ENCODE peak calls at places on chromosomes 16 and 17, in six cellular contexts. One of them, this sample, is unnamed.

GRCh38 chr16:77470851-77471250 is 36.0 kb upstream of the ADAMTS18 start:
- DNase-seq in hypothalamus: no peak
- DNase-seq in AG08395: no peak
- DNase-seq in stomach: no peak
- DNase-seq in left cardiac atrium: no peak
- DNase-seq in spleen: no peak
- DNase-seq in this sample: no peak

GRCh38 chr16:49826515-49826914 is 29.4 kb downstream of the ZNF423 start:
- DNase-seq in left cardiac atrium: no peak
- DNase-seq in hypothalamus: no peak
- DNase-seq in AG08395: no peak
- DNase-seq in stomach: no peak
- DNase-seq in spleen: no peak
- DNase-seq in this sample: no peak

GRCh38 chr17:6753006-6753445 is 2.8 kb upstream of the XAF1 start:
- DNase-seq in AG08395: peak; percentile 79
- DNase-seq in spleen: peak; percentile 80
- DNase-seq in stomach: no peak
- DNase-seq in hypothalamus: no peak
- DNase-seq in left cardiac atrium: peak; percentile 79
- DNase-seq in this sample: no peak

GRCh38 chr16:67199011-67199807 is at the start of gene ELMO3:
- DNase-seq in spleen: no peak
- DNase-seq in hypothalamus: no peak
- DNase-seq in stomach: peak; percentile 86
- DNase-seq in left cardiac atrium: no peak
- DNase-seq in AG08395: no peak
- DNase-seq in this sample: peak; percentile 69

GRCh38 chr17:80946449-80946848 is 45.2 kb upstream of the CHMP6 start:
- DNase-seq in left cardiac atrium: peak; percentile 9
- DNase-seq in spleen: peak; percentile 17
- DNase-seq in AG08395: no peak
- DNase-seq in stomach: no peak
- DNase-seq in hypothalamus: no peak
- DNase-seq in this sample: no peak

GRCh38 chr16:67528222-67528869 is at the start of gene RIPOR1:
- DNase-seq in left cardiac atrium: peak; percentile 79
- DNase-seq in AG08395: peak; percentile 82
- DNase-seq in stomach: peak; percentile 65
- DNase-seq in hypothalamus: peak; percentile 49
- DNase-seq in spleen: peak; percentile 92
- DNase-seq in this sample: no peak

GRCh38 chr17:46190763-46191162 is 2.5 kb downstream of the KANSL1 start:
- DNase-seq in spleen: no peak
- DNase-seq in hypothalamus: no peak
- DNase-seq in AG08395: no peak
- DNase-seq in left cardiac atrium: no peak
- DNase-seq in stomach: no peak
- DNase-seq in this sample: no peak

GRCh38 chr17:15944720-15945492 is at the start of gene ADORA2B:
- DNase-seq in AG08395: peak; percentile 82
- DNase-seq in stomach: peak; percentile 60
- DNase-seq in hypothalamus: peak; percentile 29
- DNase-seq in spleen: peak; percentile 85
- DNase-seq in left cardiac atrium: peak; percentile 68
- DNase-seq in this sample: peak; percentile 73

GRCh38 chr17:39618956-39619785 is 7.6 kb upstream of the PPP1R1B start:
- DNase-seq in AG08395: no peak
- DNase-seq in hypothalamus: no peak
- DNase-seq in left cardiac atrium: no peak
- DNase-seq in spleen: no peak
- DNase-seq in stomach: no peak
- DNase-seq in this sample: no peak

GRCh38 chr16:12027091-12027490 is 50.6 kb downstream of the SNX29 start:
- DNase-seq in AG08395: no peak
- DNase-seq in spleen: no peak
- DNase-seq in hypothalamus: no peak
- DNase-seq in stomach: no peak
- DNase-seq in left cardiac atrium: no peak
- DNase-seq in this sample: no peak

GRCh38 chr17:57226793-57227192 is 29.5 kb upstream of the MSI2 start:
- DNase-seq in hypothalamus: no peak
- DNase-seq in AG08395: no peak
- DNase-seq in left cardiac atrium: no peak
- DNase-seq in stomach: no peak
- DNase-seq in spleen: no peak
- DNase-seq in this sample: no peak

GRCh38 chr17:14331982-14332298 is 31.1 kb downstream of the HS3ST3B1 start:
- DNase-seq in spleen: no peak
- DNase-seq in hypothalamus: no peak
- DNase-seq in AG08395: no peak
- DNase-seq in left cardiac atrium: no peak
- DNase-seq in stomach: no peak
- DNase-seq in this sample: no peak